ENCODE peak calls at places on chromosome X, in four cellular contexts. One of them, this sample, is unnamed.

GRCh38 chrX:47515941-47516649 is 33.1 kb upstream of the ZNF41 start:
- DNase-seq in upper lobe of right lung: no peak
- DNase-seq in ovary: no peak
- DNase-seq in psoas muscle: no peak
- DNase-seq in this sample: no peak

GRCh38 chrX:49712577-49712976 is 16.8 kb upstream of the PAGE1 start:
- DNase-seq in upper lobe of right lung: no peak
- DNase-seq in ovary: no peak
- DNase-seq in psoas muscle: no peak
- DNase-seq in this sample: no peak

GRCh38 chrX:80016182-80016581 is 1.6 kb downstream of the TBX22 start:
- DNase-seq in upper lobe of right lung: no peak
- DNase-seq in ovary: no peak
- DNase-seq in psoas muscle: no peak
- DNase-seq in this sample: no peak

GRCh38 chrX:54178100-54178940 is 4.7 kb downstream of the FAM120C start:
- DNase-seq in upper lobe of right lung: no peak
- DNase-seq in ovary: no peak
- DNase-seq in psoas muscle: no peak
- DNase-seq in this sample: peak; percentile 76

GRCh38 chrX:18983711-18984380 is at the start of gene PHKA2:
- DNase-seq in upper lobe of right lung: peak; percentile 84
- DNase-seq in ovary: peak; percentile 33
- DNase-seq in psoas muscle: peak; percentile 64
- DNase-seq in this sample: peak; percentile 75

GRCh38 chrX:43860646-43861370 is 21.4 kb downstream of the MAOB start:
- DNase-seq in upper lobe of right lung: no peak
- DNase-seq in ovary: no peak
- DNase-seq in psoas muscle: no peak
- DNase-seq in this sample: no peak

GRCh38 chrX:72003811-72004750 is 93.4 kb downstream of the NHSL2 start:
- DNase-seq in upper lobe of right lung: no peak
- DNase-seq in ovary: peak; percentile 26
- DNase-seq in psoas muscle: peak; percentile 50
- DNase-seq in this sample: no peak

GRCh38 chrX:10296581-10296980 is 139.8 kb downstream of the CLCN4 start:
- DNase-seq in upper lobe of right lung: no peak
- DNase-seq in ovary: no peak
- DNase-seq in psoas muscle: no peak
- DNase-seq in this sample: peak; percentile 58

GRCh38 chrX:66635360-66635759 is 3.5 kb downstream of the EDA2R start:
- DNase-seq in upper lobe of right lung: no peak
- DNase-seq in ovary: no peak
- DNase-seq in psoas muscle: no peak
- DNase-seq in this sample: peak; percentile 77

GRCh38 chrX:70124678-70125077 is 8.6 kb upstream of the IGBP1 start:
- DNase-seq in upper lobe of right lung: no peak
- DNase-seq in ovary: no peak
- DNase-seq in psoas muscle: no peak
- DNase-seq in this sample: no peak

GRCh38 chrX:3142259-3143042 is 101.2 kb downstream of the ARSF start:
- DNase-seq in upper lobe of right lung: no peak
- DNase-seq in ovary: no peak
- DNase-seq in psoas muscle: no peak
- DNase-seq in this sample: no peak

GRCh38 chrX:98627645-98628044 is 1743.9 kb downstream of the RPA4 start:
- DNase-seq in upper lobe of right lung: no peak
- DNase-seq in ovary: no peak
- DNase-seq in psoas muscle: no peak
- DNase-seq in this sample: no peak

GRCh38 chrX:130176354-130176776 is 4.6 kb downstream of the RAB33A start:
- DNase-seq in upper lobe of right lung: no peak
- DNase-seq in ovary: no peak
- DNase-seq in psoas muscle: no peak
- DNase-seq in this sample: no peak

GRCh38 chrX:136214551-136214950 is 36.6 kb downstream of the MAP7D3 start:
- DNase-seq in upper lobe of right lung: no peak
- DNase-seq in ovary: no peak
- DNase-seq in psoas muscle: no peak
- DNase-seq in this sample: peak; percentile 64

GRCh38 chrX:70720721-70721120 is 187.8 kb downstream of the TEX11 start:
- DNase-seq in upper lobe of right lung: no peak
- DNase-seq in ovary: no peak
- DNase-seq in psoas muscle: no peak
- DNase-seq in this sample: peak; percentile 0

GRCh38 chrX:38837389-38837788 is 36.1 kb downstream of the MID1IP1 start:
- DNase-seq in upper lobe of right lung: no peak
- DNase-seq in ovary: no peak
- DNase-seq in psoas muscle: no peak
- DNase-seq in this sample: peak; percentile 19

GRCh38 chrX:73468376-73468775 is 21.5 kb downstream of the CDX4 start:
- DNase-seq in upper lobe of right lung: no peak
- DNase-seq in ovary: no peak
- DNase-seq in psoas muscle: no peak
- DNase-seq in this sample: no peak

GRCh38 chrX:95505721-95506120 is 1178.9 kb upstream of the DIAPH2 start:
- DNase-seq in upper lobe of right lung: no peak
- DNase-seq in ovary: no peak
- DNase-seq in psoas muscle: no peak
- DNase-seq in this sample: peak; percentile 0

GRCh38 chrX:11530621-11531020 is 135.1 kb downstream of the ARHGAP6 start:
- DNase-seq in upper lobe of right lung: no peak
- DNase-seq in ovary: peak; percentile 27
- DNase-seq in psoas muscle: no peak
- DNase-seq in this sample: peak; percentile 59

GRCh38 chrX:48156014-48156413 is 25.6 kb downstream of the SPACA5B start:
- DNase-seq in upper lobe of right lung: no peak
- DNase-seq in ovary: no peak
- DNase-seq in psoas muscle: no peak
- DNase-seq in this sample: no peak

GRCh38 chrX:120801426-120801825 is 74.2 kb downstream of the CT47B1 start:
- DNase-seq in upper lobe of right lung: no peak
- DNase-seq in ovary: no peak
- DNase-seq in psoas muscle: no peak
- DNase-seq in this sample: no peak

GRCh38 chrX:48794993-48795501 is 6.8 kb upstream of the HDAC6 start:
- DNase-seq in upper lobe of right lung: peak; percentile 81
- DNase-seq in ovary: no peak
- DNase-seq in psoas muscle: no peak
- DNase-seq in this sample: peak; percentile 46

GRCh38 chrX:68827848-68828562 is 816 bp upstream of the EFNB1 start:
- DNase-seq in upper lobe of right lung: peak; percentile 85
- DNase-seq in ovary: peak; percentile 80
- DNase-seq in psoas muscle: peak; percentile 80
- DNase-seq in this sample: peak; percentile 52

GRCh38 chrX:58044130-58044529 is 133.9 kb upstream of the ZXDA start:
- DNase-seq in upper lobe of right lung: no peak
- DNase-seq in ovary: no peak
- DNase-seq in psoas muscle: no peak
- DNase-seq in this sample: no peak

GRCh38 chrX:66022742-66023725 is 16.8 kb downstream of the VSIG4 start:
- DNase-seq in upper lobe of right lung: no peak
- DNase-seq in ovary: no peak
- DNase-seq in psoas muscle: no peak
- DNase-seq in this sample: no peak

GRCh38 chrX:153533041-153533565 is 15.7 kb downstream of the ATP2B3 start:
- DNase-seq in upper lobe of right lung: no peak
- DNase-seq in ovary: no peak
- DNase-seq in psoas muscle: no peak
- DNase-seq in this sample: no peak

GRCh38 chrX:131734621-131735020 is 190.7 kb downstream of the OR13H1 start:
- DNase-seq in upper lobe of right lung: no peak
- DNase-seq in ovary: peak; percentile 88
- DNase-seq in psoas muscle: peak; percentile 55
- DNase-seq in this sample: no peak

GRCh38 chrX:141714680-141715079 is 16.1 kb upstream of the SPANXD start:
- DNase-seq in upper lobe of right lung: no peak
- DNase-seq in ovary: no peak
- DNase-seq in psoas muscle: no peak
- DNase-seq in this sample: no peak

GRCh38 chrX:53280703-53281320 is 572 bp downstream of the IQSEC2 start:
- DNase-seq in upper lobe of right lung: no peak
- DNase-seq in ovary: peak; percentile 70
- DNase-seq in psoas muscle: peak; percentile 75
- DNase-seq in this sample: peak; percentile 52

GRCh38 chrX:110414679-110415439 is 56.2 kb downstream of the RTL9 start:
- DNase-seq in upper lobe of right lung: no peak
- DNase-seq in ovary: no peak
- DNase-seq in psoas muscle: no peak
- DNase-seq in this sample: no peak

GRCh38 chrX:119692241-119693031 is 532 bp downstream of the SEPTIN6 start:
- DNase-seq in upper lobe of right lung: peak; percentile 68
- DNase-seq in ovary: peak; percentile 16
- DNase-seq in psoas muscle: peak; percentile 27
- DNase-seq in this sample: peak; percentile 17

GRCh38 chrX:119693996-119694451 is 1.1 kb upstream of the SEPTIN6 start:
- DNase-seq in upper lobe of right lung: no peak
- DNase-seq in ovary: no peak
- DNase-seq in psoas muscle: no peak
- DNase-seq in this sample: no peak

GRCh38 chrX:119688856-119689455 is 4.0 kb downstream of the SEPTIN6 start:
- DNase-seq in upper lobe of right lung: no peak
- DNase-seq in ovary: no peak
- DNase-seq in psoas muscle: no peak
- DNase-seq in this sample: no peak

GRCh38 chrX:119693032-119693995 is at the start of gene SEPTIN6:
- DNase-seq in upper lobe of right lung: peak; percentile 81
- DNase-seq in ovary: peak; percentile 45
- DNase-seq in psoas muscle: peak; percentile 68
- DNase-seq in this sample: peak; percentile 68

DNA sequence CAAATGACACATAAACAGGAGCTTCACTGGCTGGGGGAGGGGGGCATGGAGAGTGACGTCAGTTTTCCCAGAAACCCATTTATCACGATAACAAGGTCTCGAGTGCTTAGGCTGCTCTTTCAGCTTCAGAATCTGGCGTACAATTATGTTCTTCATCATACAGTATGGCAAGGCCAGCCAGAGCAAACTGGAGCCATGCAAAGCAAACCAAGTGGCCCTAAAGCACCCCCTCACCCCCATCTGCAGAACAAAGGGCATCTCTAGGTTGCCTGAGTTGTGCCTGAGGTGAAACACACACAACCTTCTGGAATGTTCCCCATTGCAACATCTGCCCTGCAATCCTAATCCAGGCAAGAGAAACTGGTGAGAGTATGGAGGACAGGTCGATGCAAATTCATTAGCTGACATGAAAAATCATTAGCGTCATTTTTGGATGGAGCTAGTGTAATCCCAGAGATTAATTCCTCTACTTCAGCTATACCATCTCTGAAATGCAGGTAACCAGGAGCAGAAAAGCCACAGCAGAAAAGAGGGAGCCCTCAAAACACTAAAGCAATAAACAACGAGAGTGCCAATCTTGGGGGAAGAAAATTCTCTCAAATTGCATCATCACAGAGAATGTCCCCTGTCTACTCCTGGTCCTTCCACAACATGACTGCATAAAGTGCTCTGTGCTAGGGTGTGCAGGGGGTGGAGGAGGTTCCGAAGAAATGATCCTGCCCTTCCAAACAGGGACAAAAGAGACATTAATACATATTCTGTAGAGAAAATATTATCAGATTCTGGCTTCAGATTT is 1.8 kb downstream of the SEPTIN6 start:
- DNase-seq in upper lobe of right lung: no peak
- DNase-seq in ovary: no peak
- DNase-seq in psoas muscle: no peak
- DNase-seq in this sample: no peak
- H3K4me3 ChIP-seq in upper lobe of right lung: peak overlapping the region; percentile 65
- H3K4me3 ChIP-seq in ovary: no peak overlapping the region
- H3K4me3 ChIP-seq in psoas muscle: no peak overlapping the region
- H3K4me3 ChIP-seq in this sample: peak overlapping the region; percentile 65

DNA sequence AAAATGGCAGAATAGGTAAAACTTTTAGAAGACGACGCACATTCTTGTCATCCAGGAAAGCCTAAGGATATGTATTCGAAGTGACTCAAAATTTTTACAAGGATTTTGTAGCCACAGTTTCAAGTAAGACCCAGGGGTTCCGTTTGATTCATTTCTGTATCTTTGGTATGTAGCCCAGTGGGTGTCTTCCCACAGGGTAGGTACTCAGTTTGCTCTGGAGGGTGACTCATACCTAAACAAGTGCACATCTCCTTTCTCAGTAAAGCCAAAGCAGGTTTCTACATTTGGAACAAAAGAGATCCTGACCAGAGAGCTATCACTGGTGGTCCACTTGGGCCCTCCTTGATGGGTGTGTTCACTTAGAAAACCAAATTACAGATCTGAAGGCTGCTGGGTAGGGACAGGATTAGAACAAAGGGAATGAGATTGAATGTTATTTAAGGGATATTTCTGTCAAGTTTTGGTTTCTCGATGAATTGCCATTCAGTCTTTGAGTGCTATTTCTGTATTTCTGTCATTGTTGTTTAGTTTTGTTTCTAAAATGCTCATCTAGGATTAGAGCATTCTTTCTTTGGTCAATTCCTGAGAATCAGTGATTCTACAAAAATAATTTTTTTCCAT is 56.1 kb downstream of the PLS3 start:
- DNase-seq in upper lobe of right lung: no peak
- DNase-seq in ovary: no peak
- DNase-seq in psoas muscle: no peak
- DNase-seq in this sample: peak; percentile 64
- H3K4me3 ChIP-seq in upper lobe of right lung: no peak overlapping the region
- H3K4me3 ChIP-seq in ovary: no peak overlapping the region
- H3K4me3 ChIP-seq in psoas muscle: no peak overlapping the region
- H3K4me3 ChIP-seq in this sample: no peak overlapping the region

GRCh38 chrX:44871114-44871645 is 1.8 kb upstream of the KDM6A start:
- DNase-seq in upper lobe of right lung: peak; percentile 63
- DNase-seq in ovary: no peak
- DNase-seq in psoas muscle: peak; percentile 20
- DNase-seq in this sample: no peak
- H3K4me3 ChIP-seq in upper lobe of right lung: no peak overlapping the region
- H3K4me3 ChIP-seq in ovary: no peak overlapping the region
- H3K4me3 ChIP-seq in psoas muscle: peak overlapping the region; percentile 88
- H3K4me3 ChIP-seq in this sample: peak overlapping the region; percentile 59

DNA sequence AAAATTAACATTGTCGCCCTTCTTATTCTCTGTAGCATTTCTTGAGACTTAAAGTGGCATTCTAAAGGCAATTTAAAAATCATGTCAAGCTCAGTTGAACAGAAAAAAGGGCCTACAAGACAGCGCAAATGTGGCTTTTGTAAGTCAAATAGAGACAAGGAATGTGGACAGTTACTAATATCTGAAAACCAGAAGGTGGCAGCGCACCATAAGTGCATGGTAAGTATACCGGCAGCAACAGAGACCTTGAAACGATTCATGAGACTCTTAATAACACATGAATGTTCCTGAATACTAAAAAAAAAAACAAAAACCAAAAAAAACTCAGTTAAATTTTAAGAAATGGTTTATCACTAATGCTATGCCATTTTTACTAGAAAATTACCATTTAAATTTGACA is 82.4 kb upstream of the HPRT1 start:
- DNase-seq in upper lobe of right lung: no peak
- DNase-seq in ovary: no peak
- DNase-seq in psoas muscle: no peak
- DNase-seq in this sample: peak; percentile 21
- H3K4me3 ChIP-seq in upper lobe of right lung: no peak overlapping the region
- H3K4me3 ChIP-seq in ovary: no peak overlapping the region
- H3K4me3 ChIP-seq in psoas muscle: no peak overlapping the region
- H3K4me3 ChIP-seq in this sample: no peak overlapping the region

This sample was measured in foreskin fibroblast.